ENCODE peak calls at places on chromosomes 7 and 10, in nine cellular contexts. W is right cardiac atrium, M is stomach, Q is transverse colon, F is cardiac muscle cell, S is MM.1S, J is esophagus squamous epithelium, H is A549, R is upper lobe of right lung. B is an unnamed sample. For H3K4me1, the result is how much of the 10 kb centered on the place peaks cover.

GRCh38 chr7:99919814-99920618 is 686 bp upstream of the TRIM4 start:
- DNase-seq in W (no peak), M (no peak), Q (no peak), F (no peak), S (no peak), J (no peak), H (peak), R (no peak), B (no peak)

GRCh38 chr10:132631348-132631735 is 93.8 kb downstream of the INPP5A start:
- DNase-seq in W (peak), M (peak), Q (peak), F (peak), S (no peak), J (no peak), H (no peak), R (peak), B (no peak)

GRCh38 chr7:131546583-131547111 is 9.8 kb downstream of the PODXL start:
- DNase-seq in W (peak), M (no peak), Q (no peak), F (peak), S (no peak), J (no peak), H (peak), R (no peak), B (peak)

GRCh38 chr10:124043310-124044142 is 49.9 kb downstream of the CHST15 start:
- DNase-seq in W (no peak), M (no peak), Q (peak), F (no peak), S (peak), J (no peak), H (no peak), R (no peak), B (no peak)

GRCh38 chr10:77834943-77835668 is 91.4 kb downstream of the DLG5 start:
- DNase-seq in W (peak), M (no peak), Q (no peak), F (no peak), S (no peak), J (no peak), H (no peak), R (no peak), B (no peak)

GRCh38 chr7:130476287-130477001 is 15.4 kb upstream of the MEST start:
- DNase-seq in W (no peak), M (no peak), Q (no peak), F (no peak), S (peak), J (no peak), H (no peak), R (no peak), B (no peak)

GRCh38 chr7:96085953-96086352 is 235.9 kb downstream of the SLC25A13 start:
- DNase-seq in W (no peak), M (no peak), Q (no peak), F (no peak), S (no peak), J (no peak), H (no peak), R (no peak), B (no peak)

GRCh38 chr10:72027498-72027897 is 60.9 kb downstream of the SPOCK2 start:
- DNase-seq in W (no peak), M (no peak), Q (peak), F (no peak), S (no peak), J (no peak), H (no peak), R (no peak), B (no peak)

GRCh38 chr7:144812379-144813283 is 23.2 kb downstream of the TPK1 start:
- DNase-seq in W (no peak), M (no peak), Q (no peak), F (no peak), S (peak), J (no peak), H (no peak), R (no peak), B (no peak)

GRCh38 chr7:133703547-133703946 is 423.6 kb upstream of the LRGUK start:
- DNase-seq in W (no peak), M (no peak), Q (no peak), F (no peak), S (no peak), J (no peak), H (no peak), R (no peak), B (no peak)

GRCh38 chr10:67602268-67602950 is 93.6 kb downstream of the CTNNA3 start:
- DNase-seq in W (no peak), M (no peak), Q (no peak), F (no peak), S (no peak), J (no peak), H (peak), R (no peak), B (no peak)

GRCh38 chr10:11608159-11608966 is 3.1 kb downstream of the USP6NL start:
- DNase-seq in W (no peak), M (no peak), Q (no peak), F (no peak), S (no peak), J (no peak), H (no peak), R (no peak), B (no peak)

GRCh38 chr10:69318087-69318996 is 40.0 kb downstream of the HK1 start:
- DNase-seq in W (peak), M (peak), Q (peak), F (peak), S (peak), J (peak), H (peak), R (peak), B (peak)

GRCh38 chr7:142142702-142143101 is 31.2 kb downstream of the MGAM2 start:
- DNase-seq in W (no peak), M (no peak), Q (no peak), F (no peak), S (no peak), J (no peak), H (no peak), R (no peak), B (no peak)

GRCh38 chr7:150823484-150824126 is 23.0 kb downstream of the TMEM176A start:
- DNase-seq in W (no peak), M (no peak), Q (no peak), F (peak), S (no peak), J (no peak), H (no peak), R (no peak), B (no peak)

GRCh38 chr7:92645531-92646061 is 55.4 kb upstream of the FAM133B start:
- DNase-seq in W (no peak), M (peak), Q (peak), F (no peak), S (no peak), J (no peak), H (peak), R (no peak), B (no peak)

GRCh38 chr10:102673235-102673634 is 29.0 kb downstream of the TRIM8 start:
- DNase-seq in W (no peak), M (no peak), Q (no peak), F (no peak), S (no peak), J (no peak), H (no peak), R (no peak), B (no peak)

GRCh38 chr7:155269766-155270585 is 27.7 kb upstream of the INSIG1 start:
- DNase-seq in W (no peak), M (no peak), Q (no peak), F (no peak), S (no peak), J (no peak), H (peak), R (no peak), B (no peak)

GRCh38 chr10:116891208-116891607 is 41.9 kb downstream of the ENO4 start:
- DNase-seq in W (peak), M (no peak), Q (peak), F (no peak), S (no peak), J (no peak), H (no peak), R (no peak), B (no peak)

GRCh38 chr10:112491144-112491543 is 44.1 kb downstream of the VTI1A start:
- DNase-seq in W (no peak), M (no peak), Q (no peak), F (no peak), S (no peak), J (no peak), H (no peak), R (no peak), B (no peak)

GRCh38 chr10:46550076-46550790 is 6.2 kb downstream of the GPRIN2 start:
- DNase-seq in W (peak), M (peak), Q (peak), F (no peak), S (no peak), J (no peak), H (no peak), R (peak), B (no peak)

GRCh38 chr10:62662471-62662870 is 142.0 kb upstream of the ADO start:
- DNase-seq in W (no peak), M (no peak), Q (no peak), F (no peak), S (no peak), J (no peak), H (no peak), R (no peak), B (no peak)

GRCh38 chr7:107179326-107180163 is 10.7 kb downstream of the HBP1 start:
- DNase-seq in W (no peak), M (no peak), Q (no peak), F (no peak), S (no peak), J (no peak), H (peak), R (no peak), B (no peak)
- H3K4me3 ChIP-seq in W (no peak), M (no peak), Q (no peak), F (no peak), S (no peak), J (no peak), H (no peak), R (no peak), B (no peak)

DNA sequence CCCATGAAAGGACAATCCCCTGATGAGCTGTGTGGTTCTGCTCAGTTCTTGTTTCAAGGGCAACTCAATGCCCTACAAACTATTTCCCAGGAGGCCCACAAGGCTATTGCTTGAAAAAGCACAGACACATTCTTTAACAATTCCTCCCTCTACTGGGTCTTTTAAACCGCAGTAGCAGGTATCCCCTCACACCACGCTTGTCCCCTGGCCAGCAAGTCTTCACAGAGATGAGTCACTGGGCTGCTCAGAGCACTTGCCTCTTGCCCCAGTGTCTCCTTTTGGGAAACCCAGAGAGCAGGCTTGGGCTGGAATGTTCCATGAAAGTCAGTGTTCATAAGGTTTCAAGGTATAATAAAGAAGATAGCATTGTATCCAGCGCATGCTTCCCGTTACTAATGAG is 196.4 kb downstream of the FANK1 start:
- DNase-seq in W (no peak), M (no peak), Q (no peak), F (no peak), S (no peak), J (no peak), H (no peak), R (no peak), B (no peak)
- H3K4me1 ChIP-seq in W (under half), M (under half), Q (under half), F (under half), S (under half), J (under half), H (under half), R (under half), B (under half)

GRCh38 chr7:34057956-34058355 is 152.6 kb downstream of the BMPER start:
- DNase-seq in W (no peak), M (no peak), Q (no peak), F (no peak), S (no peak), J (no peak), H (no peak), R (no peak), B (no peak)

GRCh38 chr7:34061175-34061574 is 155.8 kb downstream of the BMPER start:
- DNase-seq in W (no peak), M (no peak), Q (no peak), F (no peak), S (no peak), J (no peak), H (peak), R (no peak), B (no peak)

GRCh38 chr7:34058791-34059550 is 153.6 kb downstream of the BMPER start:
- DNase-seq in W (peak), M (no peak), Q (no peak), F (no peak), S (no peak), J (no peak), H (no peak), R (no peak), B (no peak)

GRCh38 chr7:34060548-34060947 is 155.2 kb downstream of the BMPER start:
- DNase-seq in W (no peak), M (no peak), Q (no peak), F (no peak), S (no peak), J (no peak), H (peak), R (no peak), B (no peak)

DNA sequence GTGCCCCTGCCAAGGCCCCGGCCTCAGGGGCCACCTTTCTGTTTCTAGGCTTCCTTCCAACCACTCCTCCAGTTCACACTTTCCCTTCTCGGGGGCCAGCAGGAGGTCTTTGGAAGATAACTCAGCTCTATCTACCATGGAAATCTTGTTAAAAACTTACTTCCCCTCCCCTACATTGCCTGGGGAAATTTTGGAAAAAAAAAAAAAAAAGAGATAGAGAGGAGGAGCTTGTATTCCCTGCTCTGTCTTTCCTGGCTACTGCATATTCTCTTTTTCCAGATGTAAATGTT is 154.2 kb downstream of the BMPER start:
- DNase-seq in W (no peak), M (no peak), Q (no peak), F (no peak), S (no peak), J (no peak), H (no peak), R (no peak), B (no peak)
- H3K27ac ChIP-seq in W (no peak), M (peak), Q (no peak), F (no peak), S (no peak), J (peak), H (peak), R (no peak), B (no peak)

GRCh38 chr10:52965489-52965888 is 192.9 kb upstream of the MBL2 start:
- DNase-seq in W (no peak), M (no peak), Q (no peak), F (no peak), S (no peak), J (no peak), H (no peak), R (no peak), B (no peak)
- H3K4me3 ChIP-seq in W (no peak), M (no peak), Q (no peak), F (no peak), S (no peak), J (no peak), H (no peak), R (no peak), B (no peak)

GRCh38 chr7:81299711-81300110 is 380.9 kb upstream of the SEMA3C start:
- DNase-seq in W (no peak), M (no peak), Q (no peak), F (no peak), S (no peak), J (no peak), H (no peak), R (no peak), B (no peak)

GRCh38 chr7:81301815-81302214 is 383.0 kb upstream of the SEMA3C start:
- DNase-seq in W (no peak), M (no peak), Q (peak), F (no peak), S (no peak), J (no peak), H (no peak), R (no peak), B (no peak)

GRCh38 chr7:81297317-81297716 is 378.5 kb upstream of the SEMA3C start:
- DNase-seq in W (no peak), M (no peak), Q (no peak), F (no peak), S (no peak), J (no peak), H (peak), R (no peak), B (no peak)

GRCh38 chr7:81299272-81299671 is 380.4 kb upstream of the SEMA3C start:
- DNase-seq in W (no peak), M (no peak), Q (no peak), F (peak), S (no peak), J (no peak), H (peak), R (no peak), B (no peak)

DNA sequence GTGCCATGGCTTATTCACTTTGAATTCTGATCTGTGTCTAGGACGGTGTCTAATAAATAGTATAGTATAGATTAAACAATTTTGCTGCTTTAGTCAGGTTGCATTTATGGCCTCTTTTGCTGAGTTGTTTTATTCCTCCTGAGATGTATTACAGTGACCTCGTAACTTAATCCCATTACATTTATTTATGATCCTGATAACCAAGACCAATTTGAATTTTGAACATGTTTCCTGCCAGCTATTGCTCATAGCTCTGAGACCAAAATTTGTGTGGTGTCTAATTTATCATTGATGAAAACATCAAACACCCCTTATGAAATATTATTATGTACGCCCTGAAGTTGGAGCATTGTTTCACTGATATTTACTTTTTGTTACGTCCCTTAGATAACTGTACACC is 381.9 kb upstream of the SEMA3C start:
- DNase-seq in W (no peak), M (no peak), Q (no peak), F (no peak), S (no peak), J (no peak), H (no peak), R (no peak), B (no peak)
- H3K4me1 ChIP-seq in W (under half), M (under half), Q (under half), F (under half), S (under half), J (under half), H (under half), R (under half), B (under half)

GRCh38 chr10:390449-391100 is 255.3 kb downstream of the ZMYND11 start:
- DNase-seq in W (no peak), M (no peak), Q (no peak), F (no peak), S (no peak), J (no peak), H (no peak), R (no peak), B (no peak)
- H3K27ac ChIP-seq in W (no peak), M (no peak), Q (no peak), F (no peak), S (no peak), J (no peak), H (no peak), R (no peak), B (no peak)

GRCh38 chr10:29412452-29413004 is 123.7 kb downstream of the LYZL1 start:
- DNase-seq in W (no peak), M (no peak), Q (no peak), F (no peak), S (no peak), J (no peak), H (no peak), R (no peak), B (no peak)

GRCh38 chr10:29414501-29414900 is 125.6 kb downstream of the LYZL1 start:
- DNase-seq in W (no peak), M (no peak), Q (no peak), F (no peak), S (no peak), J (no peak), H (no peak), R (no peak), B (no peak)

GRCh38 chr10:29411666-29412335 is 122.9 kb downstream of the LYZL1 start:
- DNase-seq in W (no peak), M (no peak), Q (no peak), F (no peak), S (no peak), J (no peak), H (no peak), R (no peak), B (no peak)

GRCh38 chr10:29417324-29417723 is 128.5 kb downstream of the LYZL1 start:
- DNase-seq in W (no peak), M (no peak), Q (no peak), F (no peak), S (no peak), J (no peak), H (no peak), R (no peak), B (no peak)

DNA sequence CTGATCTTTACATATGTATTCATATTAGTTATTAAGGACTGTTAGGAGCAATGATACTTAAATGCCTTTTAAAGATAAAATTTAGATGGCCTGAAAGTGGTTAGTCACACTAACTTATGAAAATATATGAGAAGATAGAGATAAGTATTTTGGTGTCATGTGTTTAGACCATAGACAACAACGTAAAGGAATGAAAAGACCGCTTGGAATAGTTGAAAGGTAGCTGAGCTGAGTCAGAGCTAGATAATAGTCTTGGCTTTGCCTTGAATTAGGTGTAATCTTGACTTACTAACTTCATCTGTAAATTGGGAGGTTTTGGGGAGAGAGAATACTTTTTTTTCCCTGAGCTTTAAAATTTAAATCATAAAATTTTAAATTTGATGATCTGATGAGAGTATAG is 127.0 kb downstream of the LYZL1 start:
- DNase-seq in W (no peak), M (no peak), Q (no peak), F (no peak), S (no peak), J (no peak), H (no peak), R (no peak), B (no peak)
- H3K4me3 ChIP-seq in W (no peak), M (no peak), Q (no peak), F (no peak), S (no peak), J (no peak), H (no peak), R (no peak), B (no peak)